ENCODE peak calls at places on chromosomes 1 and 21, in eight cellular contexts. O, Z, M, H, Q, Y, F and V are unnamed samples.

GRCh38 chr1:200279810-200280411 is 129.9 kb downstream of the ZNF281 start:
- DNase-seq in O (peak), Z (peak), M (peak), H (peak), Q (peak), Y (peak), F (peak), V (no peak)

GRCh38 chr1:110035236-110035752 is 870 bp downstream of the STRIP1 start:
- DNase-seq in O (no peak), Z (no peak), M (no peak), H (no peak), Q (no peak), Y (peak), F (no peak), V (no peak)

GRCh38 chr1:27594542-27595510 is 9.1 kb downstream of the AHDC1 start:
- DNase-seq in O (no peak), Z (no peak), M (no peak), H (no peak), Q (no peak), Y (no peak), F (no peak), V (no peak)

GRCh38 chr1:26114165-26114927 is 2.7 kb downstream of the PDIK1L start:
- DNase-seq in O (no peak), Z (no peak), M (no peak), H (no peak), Q (no peak), Y (no peak), F (no peak), V (no peak)

GRCh38 chr1:155504207-155504606 is 58.4 kb downstream of the ASH1L start:
- DNase-seq in O (peak), Z (no peak), M (peak), H (no peak), Q (peak), Y (peak), F (peak), V (no peak)

GRCh38 chr1:101259744-101260148 is 22.9 kb downstream of the S1PR1 start:
- DNase-seq in O (no peak), Z (no peak), M (peak), H (no peak), Q (peak), Y (peak), F (peak), V (no peak)

GRCh38 chr1:40877681-40878080 is 15.5 kb upstream of the CITED4 start:
- DNase-seq in O (no peak), Z (peak), M (no peak), H (no peak), Q (peak), Y (peak), F (peak), V (no peak)

GRCh38 chr1:204746838-204747442 is 61.4 kb upstream of the LRRN2 start:
- DNase-seq in O (peak), Z (peak), M (peak), H (peak), Q (peak), Y (peak), F (peak), V (no peak)

GRCh38 chr1:95041491-95042165 is 31.1 kb downstream of the ALG14 start:
- DNase-seq in O (peak), Z (peak), M (peak), H (no peak), Q (peak), Y (peak), F (peak), V (no peak)

GRCh38 chr1:233859446-233859845 is 45.0 kb upstream of the SLC35F3 start:
- DNase-seq in O (no peak), Z (no peak), M (no peak), H (no peak), Q (no peak), Y (no peak), F (no peak), V (no peak)

GRCh38 chr1:1169429-1170214 is 4.1 kb upstream of the TTLL10 start:
- DNase-seq in O (no peak), Z (no peak), M (no peak), H (no peak), Q (no peak), Y (no peak), F (no peak), V (no peak)

GRCh38 chr1:177256153-177256814 is 85.5 kb downstream of the BRINP2 start:
- DNase-seq in O (peak), Z (peak), M (peak), H (peak), Q (peak), Y (peak), F (peak), V (no peak)

GRCh38 chr1:5296135-5296930 is 641.9 kb downstream of the AJAP1 start:
- DNase-seq in O (no peak), Z (no peak), M (no peak), H (no peak), Q (no peak), Y (no peak), F (no peak), V (no peak)

GRCh38 chr1:94025383-94026340 is 95.3 kb downstream of the ABCA4 start:
- DNase-seq in O (peak), Z (no peak), M (peak), H (no peak), Q (peak), Y (peak), F (peak), V (peak)

GRCh38 chr1:62621907-62622306 is 24.6 kb downstream of the ANGPTL3 start:
- DNase-seq in O (no peak), Z (no peak), M (no peak), H (no peak), Q (peak), Y (peak), F (peak), V (no peak)

GRCh38 chr1:207869859-207870258 is 41.1 kb downstream of the CD34 start:
- DNase-seq in O (no peak), Z (no peak), M (no peak), H (no peak), Q (no peak), Y (no peak), F (no peak), V (no peak)

GRCh38 chr1:57719274-57719673 is 295.4 kb upstream of the DAB1 start:
- DNase-seq in O (no peak), Z (no peak), M (no peak), H (no peak), Q (no peak), Y (no peak), F (no peak), V (no peak)

GRCh38 chr1:3296326-3296725 is 158.1 kb upstream of the ARHGEF16 start:
- DNase-seq in O (no peak), Z (no peak), M (no peak), H (no peak), Q (no peak), Y (no peak), F (no peak), V (no peak)

GRCh38 chr1:211610779-211611556 is 32.0 kb upstream of the SLC30A1 start:
- DNase-seq in O (no peak), Z (no peak), M (peak), H (no peak), Q (no peak), Y (no peak), F (no peak), V (no peak)

GRCh38 chr1:229835226-229835625 is 209.2 kb downstream of the URB2 start:
- DNase-seq in O (no peak), Z (no peak), M (no peak), H (no peak), Q (no peak), Y (no peak), F (no peak), V (no peak)

GRCh38 chr1:111570781-111571181 is 48.8 kb upstream of the RAP1A start:
- DNase-seq in O (no peak), Z (peak), M (no peak), H (peak), Q (no peak), Y (peak), F (no peak), V (no peak)

GRCh38 chr1:77859248-77859647 is 29.2 kb upstream of the NEXN start:
- DNase-seq in O (no peak), Z (no peak), M (no peak), H (no peak), Q (no peak), Y (no peak), F (no peak), V (no peak)

GRCh38 chr1:3068400-3069361 is at the start of gene PRDM16:
- DNase-seq in O (peak), Z (peak), M (no peak), H (peak), Q (no peak), Y (peak), F (peak), V (no peak)

GRCh38 chr1:154151311-154151710 is 3.6 kb downstream of the NUP210L start:
- DNase-seq in O (no peak), Z (no peak), M (no peak), H (no peak), Q (peak), Y (peak), F (peak), V (no peak)

GRCh38 chr1:1063945-1064831 is 9.9 kb downstream of the RNF223 start:
- DNase-seq in O (peak), Z (peak), M (peak), H (peak), Q (peak), Y (peak), F (peak), V (peak)

GRCh38 chr1:229432116-229432461 is 1.8 kb downstream of the ACTA1 start:
- DNase-seq in O (no peak), Z (no peak), M (no peak), H (no peak), Q (no peak), Y (no peak), F (no peak), V (no peak)

GRCh38 chr1:108034396-108034795 is 69.4 kb upstream of the VAV3 start:
- DNase-seq in O (no peak), Z (no peak), M (no peak), H (no peak), Q (no peak), Y (no peak), F (no peak), V (no peak)

GRCh38 chr1:7447736-7448135 is 323.4 kb upstream of the VAMP3 start:
- DNase-seq in O (no peak), Z (no peak), M (no peak), H (no peak), Q (no peak), Y (no peak), F (no peak), V (no peak)

GRCh38 chr1:111864862-111865261 is 109.2 kb downstream of the DDX20 start:
- DNase-seq in O (peak), Z (peak), M (no peak), H (no peak), Q (no peak), Y (no peak), F (peak), V (no peak)

GRCh38 chr1:2795926-2796325 is 5.6 kb downstream of the TTC34 start:
- DNase-seq in O (no peak), Z (no peak), M (no peak), H (no peak), Q (no peak), Y (no peak), F (no peak), V (no peak)

GRCh38 chr1:148296511-148296910 is 144.4 kb upstream of the NBPF11 start:
- DNase-seq in O (no peak), Z (no peak), M (no peak), H (no peak), Q (no peak), Y (no peak), F (no peak), V (no peak)

GRCh38 chr1:109250454-109251276 is 1.3 kb downstream of the CELSR2 start:
- DNase-seq in O (no peak), Z (no peak), M (no peak), H (no peak), Q (no peak), Y (no peak), F (no peak), V (no peak)

GRCh38 chr21:44513389-44514217 is 26.4 kb downstream of the KRTAP10-1 start:
- DNase-seq in O (no peak), Z (no peak), M (no peak), H (no peak), Q (no peak), Y (no peak), F (no peak), V (no peak)

GRCh38 chr1:76075877-76076276 is 1.3 kb downstream of the ST6GALNAC3 start:
- DNase-seq in O (no peak), Z (no peak), M (peak), H (no peak), Q (peak), Y (peak), F (peak), V (no peak)

GRCh38 chr1:45410850-45411509 is 70.7 kb upstream of the MUTYH start:
- DNase-seq in O (no peak), Z (no peak), M (no peak), H (no peak), Q (no peak), Y (peak), F (peak), V (no peak)

GRCh38 chr1:225962440-225962975 is 21.5 kb upstream of the LEFTY2 start:
- DNase-seq in O (peak), Z (peak), M (no peak), H (peak), Q (peak), Y (peak), F (peak), V (no peak)

GRCh38 chr1:12179638-12180121 is 12.9 kb downstream of the TNFRSF1B start:
- DNase-seq in O (no peak), Z (no peak), M (no peak), H (no peak), Q (no peak), Y (no peak), F (no peak), V (no peak)